ENCODE peak calls at places on chromosome 19, in four cellular contexts. W is BJ, U is left ventricle myocardium inferior, X is transverse colon. H is an unnamed sample.

GRCh38 chr19:3389876-3390361 is 23.5 kb downstream of the NFIC start:
- DNase-seq in W (no peak), U (no peak), X (no peak), H (peak; percentile 33)

GRCh38 chr19:6728346-6728745 is 7.9 kb upstream of the C3 start:
- DNase-seq in W (no peak), U (no peak), X (no peak), H (no peak)

GRCh38 chr19:40717325-40717879 is 490 bp downstream of the ITPKC start:
- DNase-seq in W (no peak), U (no peak), X (no peak), H (peak; percentile 49)

GRCh38 chr19:3104708-3104983 is 10.5 kb downstream of the GNA11 start:
- DNase-seq in W (no peak), U (no peak), X (no peak), H (no peak)

GRCh38 chr19:33818426-33818825 is 21.8 kb downstream of the KCTD15 start:
- DNase-seq in W (no peak), U (no peak), X (no peak), H (no peak)

GRCh38 chr19:33186835-33187540 is 7.1 kb upstream of the LRP3 start:
- DNase-seq in W (no peak), U (no peak), X (peak; percentile 77), H (peak; percentile 52)

GRCh38 chr19:7063339-7063738 is 4.9 kb upstream of the MBD3L3 start:
- DNase-seq in W (no peak), U (no peak), X (no peak), H (no peak)

GRCh38 chr19:8304841-8305621 is 3.1 kb downstream of the CD320 start:
- DNase-seq in W (no peak), U (no peak), X (peak; percentile 19), H (peak; percentile 25)

GRCh38 chr19:40974633-40975037 is 16.4 kb upstream of the CYP2B6 start:
- DNase-seq in W (peak; percentile 1), U (peak; percentile 51), X (peak; percentile 81), H (peak; percentile 81)

GRCh38 chr19:7831452-7831851 is 1.4 kb downstream of the EVI5L start:
- DNase-seq in W (no peak), U (no peak), X (peak; percentile 25), H (no peak)

GRCh38 chr19:40549007-40549708 is 27.5 kb upstream of the SHKBP1 start:
- DNase-seq in W (no peak), U (peak; percentile 50), X (peak; percentile 59), H (peak; percentile 61)

GRCh38 chr19:54017266-54017665 is 25.8 kb downstream of the CACNG6 start:
- DNase-seq in W (no peak), U (no peak), X (no peak), H (no peak)

GRCh38 chr19:46714523-46715106 is 2.3 kb downstream of the PRKD2 start:
- DNase-seq in W (no peak), U (no peak), X (no peak), H (no peak)

GRCh38 chr19:15212682-15213081 is 11.9 kb upstream of the NOTCH3 start:
- DNase-seq in W (no peak), U (no peak), X (no peak), H (no peak)

GRCh38 chr19:9309974-9310446 is 372 bp upstream of the ZNF699 start:
- DNase-seq in W (no peak), U (peak; percentile 92), X (peak; percentile 91), H (peak; percentile 95)

DNA sequence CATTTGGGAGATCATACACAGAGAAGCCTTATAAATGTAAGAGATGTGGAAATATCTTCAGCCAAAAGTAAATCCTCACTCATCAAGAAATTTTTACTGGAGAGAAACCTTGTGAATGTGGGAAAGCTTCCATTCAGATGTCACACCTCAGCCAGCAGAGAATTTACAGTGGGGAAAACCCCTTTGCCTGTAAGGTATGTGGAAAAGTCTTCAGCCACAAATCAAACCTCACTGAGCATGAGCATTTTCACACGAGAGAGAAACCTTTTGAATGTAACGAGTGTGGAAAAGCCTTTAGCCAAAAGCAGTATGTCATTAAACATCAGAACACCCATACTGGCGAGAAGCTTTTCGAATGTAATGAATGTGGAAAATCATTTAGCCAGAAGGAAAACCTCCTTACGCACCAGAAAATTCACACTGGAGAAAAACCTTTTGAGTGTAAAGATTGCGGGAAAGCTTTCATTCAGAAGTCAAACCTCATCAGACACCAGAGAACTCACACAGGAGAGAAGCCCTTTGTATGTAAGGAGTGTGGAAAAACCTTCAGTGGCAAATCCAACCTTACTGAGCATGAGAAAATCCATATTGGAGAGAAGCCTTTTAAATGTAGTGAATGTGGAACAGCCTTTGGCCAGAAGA is 21.5 kb downstream of the ZNF146 start:
- DNase-seq in W (no peak), U (no peak), X (no peak), H (no peak)
- H3K36me3 ChIP-seq in W (peaks cover 21% of the 10 kb centered on the region), U (peaks cover 80% of the 10 kb centered on the region), X (peaks cover 65% of the 10 kb centered on the region), H (peaks cover 59% of the 10 kb centered on the region)

DNA sequence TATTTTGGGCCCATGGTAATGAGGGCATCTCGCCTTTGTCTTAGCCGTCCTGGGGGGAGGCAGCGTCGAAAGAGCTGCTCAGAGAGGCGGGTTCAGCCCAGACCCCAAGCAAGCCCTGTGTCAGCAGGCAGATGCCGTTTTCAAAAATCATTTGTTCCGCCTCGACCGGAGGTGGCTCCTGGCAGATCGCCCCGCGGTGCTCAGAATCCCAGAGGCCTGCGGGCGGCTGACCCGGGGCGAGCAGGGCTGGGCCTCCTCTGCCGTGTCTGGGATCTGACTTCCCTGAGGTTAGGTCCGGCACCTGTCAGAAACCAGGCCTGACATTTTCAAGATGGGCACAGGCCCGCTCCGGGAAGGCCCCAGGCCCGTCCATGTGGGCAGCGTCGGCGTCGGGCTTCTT is 36.1 kb downstream of the CRTC1 start:
- DNase-seq in W (no peak), U (no peak), X (no peak), H (no peak)
- H3K4me3 ChIP-seq in W (no peak overlapping the region), U (no peak overlapping the region), X (no peak overlapping the region), H (no peak overlapping the region)

DNA sequence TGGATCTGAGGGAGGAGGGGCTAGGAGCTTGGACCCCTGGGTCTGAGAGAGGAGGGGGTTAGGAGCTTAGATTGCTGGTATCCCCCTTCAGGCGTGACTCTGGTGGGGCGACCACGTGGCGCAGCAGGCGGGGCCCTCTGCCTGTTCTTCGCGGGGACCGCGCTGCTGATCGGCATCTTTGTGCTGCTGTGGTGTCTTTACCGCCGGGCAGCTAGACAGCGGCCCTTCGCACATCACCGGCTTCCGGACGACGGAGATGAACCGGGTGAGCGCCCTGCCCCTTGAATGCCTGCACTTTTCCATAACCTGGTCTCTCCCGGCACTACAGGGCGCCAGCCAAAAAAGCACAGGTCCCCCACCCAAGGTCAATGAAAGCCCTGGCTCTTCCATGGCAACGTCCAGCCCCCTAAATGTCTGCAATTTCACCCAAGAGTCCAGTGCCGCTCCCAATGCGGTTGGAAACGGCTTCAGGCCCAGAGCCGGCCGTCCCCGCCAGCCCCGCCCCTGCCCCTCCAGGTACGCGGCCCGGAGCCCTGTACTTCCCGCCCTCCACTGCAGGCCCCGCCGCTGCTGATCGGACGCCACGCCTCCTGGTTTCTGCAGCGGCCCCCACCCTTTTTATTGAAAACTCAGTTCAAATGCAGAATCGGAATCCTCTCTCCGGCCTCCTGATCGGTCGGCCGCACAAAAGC is 2.8 kb downstream of the GFY start:
- DNase-seq in W (no peak), U (no peak), X (no peak), H (no peak)
- H3K27me3 ChIP-seq in W (peaks cover 75% of the 10 kb centered on the region), U (peaks cover 100% of the 10 kb centered on the region), X (peaks cover 100% of the 10 kb centered on the region), H (peaks cover 72% of the 10 kb centered on the region)

GRCh38 chr19:14050512-14050911 is 11.4 kb downstream of the PALM3 start:
- DNase-seq in W (no peak), U (no peak), X (no peak), H (no peak)

GRCh38 chr19:14053032-14053431 is 8.8 kb downstream of the PALM3 start:
- DNase-seq in W (no peak), U (no peak), X (no peak), H (no peak)

GRCh38 chr19:14052470-14052869 is 9.4 kb downstream of the PALM3 start:
- DNase-seq in W (no peak), U (no peak), X (no peak), H (no peak)

GRCh38 chr19:14053500-14053899 is 8.4 kb downstream of the PALM3 start:
- DNase-seq in W (no peak), U (no peak), X (no peak), H (no peak)

GRCh38 chr19:14051980-14052379 is 9.9 kb downstream of the PALM3 start:
- DNase-seq in W (no peak), U (no peak), X (no peak), H (no peak)
- H3K36me3 ChIP-seq in W (no peaks in the 10 kb centered on the region), U (peaks cover 10% of the 10 kb centered on the region), X (no peaks in the 10 kb centered on the region), H (no peaks in the 10 kb centered on the region)

DNA sequence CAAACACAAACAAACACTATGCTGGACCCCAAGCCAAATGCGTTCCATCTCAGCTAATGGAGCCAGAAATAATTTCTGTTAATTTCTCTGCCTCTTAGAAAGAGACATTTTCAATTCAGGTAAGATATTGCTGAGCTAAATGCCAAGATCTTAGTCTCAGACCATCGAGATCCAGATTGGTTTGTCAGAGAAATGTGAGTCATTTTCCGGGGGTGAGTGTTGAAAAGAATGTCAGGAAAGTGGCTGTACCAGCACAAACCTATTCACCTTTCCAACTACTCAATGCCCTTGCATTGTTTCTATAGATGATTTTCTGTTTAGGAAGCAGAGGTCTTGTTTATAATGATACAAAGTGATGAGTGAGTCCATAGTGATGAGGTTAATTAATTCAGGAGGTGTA is 266.8 kb upstream of the TSHZ3 start:
- DNase-seq in W (no peak), U (no peak), X (no peak), H (no peak)
- H3K4me3 ChIP-seq in W (no peak overlapping the region), U (no peak overlapping the region), X (no peak overlapping the region), H (no peak overlapping the region)

GRCh38 chr19:39203372-39204341 is at the start of gene SYCN:
- DNase-seq in W (no peak), U (no peak), X (no peak), H (no peak)

GRCh38 chr19:39199025-39199424 is 2.3 kb downstream of the NCCRP1 start:
- DNase-seq in W (peak; percentile 3), U (no peak), X (no peak), H (no peak)

GRCh38 chr19:39202998-39203355 is 1.1 kb downstream of the SYCN start:
- DNase-seq in W (no peak), U (no peak), X (no peak), H (no peak)

GRCh38 chr19:39200066-39200817 is 3.5 kb downstream of the NCCRP1 start:
- DNase-seq in W (no peak), U (no peak), X (no peak), H (no peak)

DNA sequence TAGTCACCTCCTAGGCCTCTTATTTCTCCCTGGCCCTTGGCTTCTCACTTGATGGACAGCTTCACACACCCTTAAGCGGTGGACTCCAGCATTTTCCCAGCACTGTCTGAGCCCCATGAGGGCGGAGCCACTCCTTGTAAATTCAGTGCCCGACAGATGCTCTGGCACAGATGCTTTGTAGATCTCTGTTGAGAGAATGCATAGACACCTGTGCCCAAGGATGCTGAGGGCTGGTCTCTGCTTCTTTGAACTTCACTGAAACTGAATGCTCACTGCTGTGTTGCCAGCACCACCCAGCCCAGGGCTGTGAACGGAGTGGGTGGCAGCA is 3.3 kb downstream of the SYCN start:
- DNase-seq in W (no peak), U (no peak), X (no peak), H (no peak)
- H3K27me3 ChIP-seq in W (peaks cover 29% of the 10 kb centered on the region), U (peaks cover 100% of the 10 kb centered on the region), X (peaks cover 100% of the 10 kb centered on the region), H (peaks cover 67% of the 10 kb centered on the region)

GRCh38 chr19:2045501-2046045 is 5.5 kb downstream of the MKNK2 start:
- DNase-seq in W (no peak), U (no peak), X (no peak), H (no peak)
- H3K36me3 ChIP-seq in W (peaks cover 53% of the 10 kb centered on the region), U (peaks cover 70% of the 10 kb centered on the region), X (peaks cover 18% of the 10 kb centered on the region), H (peaks cover 20% of the 10 kb centered on the region)

DNA sequence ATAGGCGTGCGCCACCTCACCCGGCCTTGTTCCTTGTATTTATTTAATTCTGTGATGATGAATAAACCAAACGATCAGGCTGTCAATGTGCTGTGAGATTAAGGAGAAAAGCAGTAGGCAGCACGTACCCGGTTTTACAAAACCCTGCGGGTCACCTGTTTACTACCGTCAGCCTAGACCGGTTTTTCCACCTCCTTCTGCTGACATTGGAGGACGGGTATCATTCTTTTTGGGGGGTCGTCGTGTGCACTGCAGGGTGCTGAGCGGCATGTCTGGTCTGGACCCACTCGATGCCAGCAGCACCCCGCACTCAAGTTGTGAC is 929 bp upstream of the DAZAP1 start:
- DNase-seq in W (no peak), U (no peak), X (peak; percentile 40), H (peak; percentile 54)
- H3K4me3 ChIP-seq in W (peak overlapping the region; percentile 66), U (peak overlapping the region; percentile 86), X (no peak overlapping the region), H (peak overlapping the region; percentile 50)